ENCODE peak calls at places on chromosomes 4 and X, in four cellular contexts. H is pancreas; I is CD4-positive, CD25-positive, alpha-beta regulatory T cell; P is A673. Y is an unnamed sample.

GRCh38 chr4:8860096-8860891 is 11.3 kb downstream of the HMX1 start:
- DNase-seq in P (no peak), H (no peak), I (no peak), Y (no peak)

GRCh38 chr4:122827899-122828601 is 1.4 kb downstream of the FGF2 start:
- DNase-seq in I (no peak), H (no peak), P (peak; percentile 71), Y (peak; percentile 15)

GRCh38 chrX:2784026-2784425 is 32.2 kb downstream of the XG start:
- DNase-seq in H (no peak), I (no peak), P (no peak), Y (no peak)

GRCh38 chr4:148469938-148470337 is 27.7 kb upstream of the NR3C2 start:
- DNase-seq in I (no peak), H (no peak), P (no peak), Y (no peak)

GRCh38 chr4:101127176-101127790 is 220.0 kb downstream of the PPP3CA start:
- DNase-seq in I (no peak), P (peak; percentile 73), H (no peak), Y (peak; percentile 68)

GRCh38 chrX:71098302-71098701 is 2.7 kb downstream of the FOXO4 start:
- DNase-seq in P (peak; percentile 63), I (peak; percentile 73), H (no peak), Y (peak; percentile 71)

GRCh38 chrX:101357166-101357795 is 8.7 kb upstream of the TIMM8A start:
- DNase-seq in H (peak; percentile 17), I (no peak), P (peak; percentile 38), Y (peak; percentile 39)

GRCh38 chrX:31255310-31256033 is 183.6 kb upstream of the FTHL17 start:
- DNase-seq in P (no peak), I (no peak), H (no peak), Y (no peak)

GRCh38 chrX:95156566-95156965 is 1482.6 kb downstream of the FAM133A start:
- DNase-seq in I (no peak), P (no peak), H (no peak), Y (peak; percentile 1)

DNA sequence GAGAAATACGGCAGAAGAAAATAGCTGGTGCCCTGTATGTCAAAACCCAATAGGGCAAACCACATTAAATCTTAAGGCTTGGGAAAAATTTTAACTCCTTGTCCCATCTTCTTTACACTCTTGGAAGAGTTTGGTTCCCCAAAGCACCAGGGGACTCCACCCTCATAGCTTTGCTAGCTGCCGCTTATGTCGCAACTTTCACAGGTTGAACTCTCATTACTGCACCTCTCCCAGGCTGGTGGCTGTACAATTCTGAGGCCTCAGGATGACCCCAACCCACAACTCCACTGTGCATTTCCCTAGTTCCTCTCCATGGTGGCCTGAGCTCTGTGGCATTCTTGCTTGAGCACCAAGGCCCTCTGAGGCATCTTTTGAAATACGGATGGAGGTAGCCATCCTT is 1478.8 kb downstream of the FAM133A start:
- DNase-seq in H (no peak), I (no peak), P (no peak), Y (no peak)
- H3K27me3 ChIP-seq in H (no peaks in the 10 kb centered on the region), I (no peaks in the 10 kb centered on the region), P (no peaks in the 10 kb centered on the region), Y (no peaks in the 10 kb centered on the region)

GRCh38 chrX:110836982-110837381 is 41.4 kb upstream of the CHRDL1 start:
- DNase-seq in I (no peak), H (no peak), P (peak; percentile 29), Y (peak; percentile 82)
- H3K27me3 ChIP-seq in I (no peaks in the 10 kb centered on the region), H (peaks cover 5% of the 10 kb centered on the region), P (no peaks in the 10 kb centered on the region), Y (no peaks in the 10 kb centered on the region)

DNA sequence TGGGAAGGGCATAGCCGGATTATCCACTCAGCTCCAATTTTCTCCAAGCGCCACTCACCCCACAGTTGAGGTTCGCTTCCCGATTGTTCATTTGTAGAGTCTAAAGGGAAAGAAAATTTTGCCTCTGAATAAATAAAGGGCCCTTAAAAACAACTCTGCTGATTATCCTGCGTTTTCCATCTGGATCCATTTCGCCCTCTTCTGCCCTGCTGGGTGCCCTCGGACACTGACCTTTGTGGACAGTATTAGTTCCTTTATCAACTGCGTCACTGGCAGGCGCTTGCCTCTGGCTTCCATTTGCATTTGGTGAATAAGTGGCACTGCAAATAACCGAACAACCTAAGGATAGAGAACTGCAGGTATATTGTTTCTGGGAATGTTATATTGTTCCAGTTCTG is 10.1 kb downstream of the GSX2 start:
- DNase-seq in I (no peak), P (no peak), H (no peak), Y (no peak)
- H3K27me3 ChIP-seq in I (peaks cover 51% of the 10 kb centered on the region), P (peaks cover 15% of the 10 kb centered on the region), H (peaks cover 30% of the 10 kb centered on the region), Y (peaks cover 3% of the 10 kb centered on the region)

GRCh38 chr4:20194079-20195013 is 57.4 kb upstream of the SLIT2 start:
- DNase-seq in H (no peak), P (peak; percentile 77), I (no peak), Y (no peak)

GRCh38 chr4:20192754-20193521 is 58.8 kb upstream of the SLIT2 start:
- DNase-seq in P (peak; percentile 15), H (no peak), I (no peak), Y (no peak)

GRCh38 chr4:20196476-20196875 is 55.2 kb upstream of the SLIT2 start:
- DNase-seq in H (no peak), I (no peak), P (no peak), Y (no peak)

GRCh38 chr4:20193522-20193902 is 58.2 kb upstream of the SLIT2 start:
- DNase-seq in I (no peak), P (peak; percentile 32), H (no peak), Y (no peak)

GRCh38 chr4:20195071-20195885 is 56.4 kb upstream of the SLIT2 start:
- DNase-seq in I (no peak), H (no peak), P (peak; percentile 27), Y (no peak)
- H3K27me3 ChIP-seq in I (no peaks in the 10 kb centered on the region), H (no peaks in the 10 kb centered on the region), P (no peaks in the 10 kb centered on the region), Y (no peaks in the 10 kb centered on the region)

GRCh38 chr4:71470547-71470946 is 131.7 kb downstream of the SLC4A4 start:
- DNase-seq in P (no peak), H (no peak), I (no peak), Y (no peak)
- H3K27me3 ChIP-seq in P (no peaks in the 10 kb centered on the region), H (no peaks in the 10 kb centered on the region), I (no peaks in the 10 kb centered on the region), Y (no peaks in the 10 kb centered on the region)

DNA sequence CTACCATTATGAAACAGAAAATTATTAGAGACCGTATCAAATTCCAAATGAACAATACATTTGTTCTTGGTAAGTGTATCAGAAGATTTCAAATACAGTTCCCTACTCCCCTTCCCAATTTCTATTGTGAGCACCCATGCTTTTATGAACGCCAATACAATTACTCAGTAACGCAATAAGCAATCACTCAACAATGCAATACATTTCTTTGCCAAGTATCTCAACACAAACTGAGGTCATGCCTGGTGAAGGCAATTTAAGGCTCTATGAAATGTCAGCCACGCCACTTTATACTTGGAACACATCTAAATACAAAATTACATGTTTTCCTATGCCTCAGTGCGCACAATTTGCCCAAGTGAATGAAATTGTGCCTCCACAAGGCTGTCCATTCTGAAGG is 712 bp downstream of the PNPLA4 start:
- DNase-seq in P (no peak), H (no peak), I (no peak), Y (no peak)
- H3K27me3 ChIP-seq in P (no peaks in the 10 kb centered on the region), H (no peaks in the 10 kb centered on the region), I (peaks cover 2% of the 10 kb centered on the region), Y (no peaks in the 10 kb centered on the region)

DNA sequence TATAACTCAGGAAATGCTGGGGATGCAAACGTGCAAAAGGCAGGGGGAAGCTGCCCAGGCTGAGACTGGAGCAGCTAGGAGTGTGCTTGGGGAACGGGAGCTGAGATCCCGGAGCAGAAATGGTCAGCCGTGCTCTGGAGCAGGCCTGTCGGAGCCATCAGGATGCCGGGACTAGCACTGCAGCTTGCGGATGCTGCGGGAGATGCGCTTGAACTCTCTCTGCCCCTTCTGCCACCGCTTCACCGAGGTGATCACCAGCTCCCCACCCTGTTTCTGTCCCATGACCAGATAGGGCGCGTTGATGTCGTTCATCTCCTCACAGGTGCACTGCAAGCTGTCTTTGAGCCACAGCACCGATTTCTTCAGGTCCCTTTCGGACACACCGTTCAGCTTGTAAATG is 7.6 kb downstream of the SFRP2 start:
- DNase-seq in P (no peak), H (no peak), I (no peak), Y (no peak)
- H3K27me3 ChIP-seq in P (peaks cover 2% of the 10 kb centered on the region), H (no peaks in the 10 kb centered on the region), I (peaks cover 28% of the 10 kb centered on the region), Y (no peaks in the 10 kb centered on the region)

GRCh38 chr4:147041376-147041775 is 95.7 kb upstream of the TTC29 start:
- DNase-seq in P (no peak), H (no peak), I (no peak), Y (peak; percentile 21)

GRCh38 chr4:147042046-147042445 is 96.4 kb upstream of the TTC29 start:
- DNase-seq in H (no peak), P (no peak), I (no peak), Y (no peak)

GRCh38 chr4:147040874-147041273 is 95.2 kb upstream of the TTC29 start:
- DNase-seq in P (no peak), I (no peak), H (no peak), Y (no peak)

GRCh38 chr4:147037089-147037488 is 91.4 kb upstream of the TTC29 start:
- DNase-seq in P (no peak), I (no peak), H (no peak), Y (no peak)

DNA sequence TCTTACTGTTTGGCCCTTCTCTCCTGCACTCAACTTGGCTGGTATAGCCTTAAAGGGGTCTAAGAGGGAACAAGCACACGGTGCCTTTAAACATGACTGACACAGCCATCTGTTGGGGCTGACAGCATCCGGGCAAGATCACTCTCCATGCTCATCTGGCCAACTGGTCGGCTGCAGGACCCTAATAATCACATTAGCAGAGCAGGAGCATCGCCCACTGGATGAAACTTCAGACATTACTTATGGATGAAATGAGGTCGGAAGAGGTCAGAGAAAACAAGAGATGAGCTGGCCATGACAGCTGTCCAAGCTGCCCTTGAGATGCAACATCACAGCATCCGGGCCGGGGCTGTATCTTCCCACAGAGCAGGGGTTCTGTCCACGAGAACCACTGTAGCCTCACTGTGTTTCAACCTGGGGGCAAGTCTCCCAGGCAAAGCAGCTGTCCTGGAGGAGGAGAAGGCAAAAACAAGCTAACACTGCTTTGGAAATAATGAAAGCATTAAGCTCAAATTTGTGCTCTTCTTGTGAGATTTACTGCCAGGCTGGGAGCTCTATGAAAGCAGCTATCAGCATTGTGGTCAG is 94.4 kb upstream of the TTC29 start:
- DNase-seq in H (no peak), I (no peak), P (no peak), Y (peak; percentile 86)
- H3K27me3 ChIP-seq in H (no peaks in the 10 kb centered on the region), I (peaks cover 8% of the 10 kb centered on the region), P (no peaks in the 10 kb centered on the region), Y (no peaks in the 10 kb centered on the region)